ENCODE peak calls at places on chromosome 1, in six cellular contexts. One of them, this sample, is unnamed. For H3F3A, the result is how much of the 10 kb centered on the place peaks cover.

GRCh38 chr1:44113095-44113609 is 5.5 kb upstream of the KLF17 start:
- DNase-seq in SK-N-SH: no peak
- DNase-seq in PC-3: no peak
- DNase-seq in GM23248: no peak
- DNase-seq in GM23338: no peak
- DNase-seq in MM.1S: no peak
- DNase-seq in this sample: no peak

GRCh38 chr1:234342749-234343148 is 30.5 kb upstream of the COA6 start:
- DNase-seq in GM23248: no peak
- DNase-seq in GM23338: no peak
- DNase-seq in SK-N-SH: no peak
- DNase-seq in PC-3: no peak
- DNase-seq in MM.1S: no peak
- DNase-seq in this sample: no peak

GRCh38 chr1:173429517-173430477 is 47.3 kb upstream of the PRDX6 start:
- DNase-seq in SK-N-SH: no peak
- DNase-seq in MM.1S: peak
- DNase-seq in GM23338: peak
- DNase-seq in GM23248: peak
- DNase-seq in PC-3: peak
- DNase-seq in this sample: peak

GRCh38 chr1:145981299-145981600 is 15.1 kb downstream of the TXNIP start:
- DNase-seq in GM23338: no peak
- DNase-seq in GM23248: no peak
- DNase-seq in SK-N-SH: no peak
- DNase-seq in MM.1S: no peak
- DNase-seq in PC-3: no peak
- DNase-seq in this sample: no peak

GRCh38 chr1:21567241-21568005 is 58.2 kb downstream of the ALPL start:
- DNase-seq in PC-3: peak
- DNase-seq in GM23338: no peak
- DNase-seq in MM.1S: no peak
- DNase-seq in GM23248: peak
- DNase-seq in SK-N-SH: no peak
- DNase-seq in this sample: no peak

GRCh38 chr1:233665575-233666270 is 51.8 kb downstream of the KCNK1 start:
- DNase-seq in SK-N-SH: no peak
- DNase-seq in PC-3: no peak
- DNase-seq in GM23248: no peak
- DNase-seq in GM23338: no peak
- DNase-seq in MM.1S: no peak
- DNase-seq in this sample: no peak

GRCh38 chr1:61318319-61319125 is 236.2 kb downstream of the NFIA start:
- DNase-seq in GM23248: peak
- DNase-seq in MM.1S: peak
- DNase-seq in PC-3: peak
- DNase-seq in SK-N-SH: no peak
- DNase-seq in GM23338: no peak
- DNase-seq in this sample: no peak

GRCh38 chr1:214983126-214983869 is 99.2 kb upstream of the KCNK2 start:
- DNase-seq in GM23338: no peak
- DNase-seq in PC-3: peak
- DNase-seq in GM23248: peak
- DNase-seq in MM.1S: no peak
- DNase-seq in SK-N-SH: no peak
- DNase-seq in this sample: no peak

GRCh38 chr1:20183035-20183434 is 2.9 kb upstream of the UBXN10 start:
- DNase-seq in GM23338: no peak
- DNase-seq in PC-3: no peak
- DNase-seq in SK-N-SH: no peak
- DNase-seq in GM23248: no peak
- DNase-seq in MM.1S: no peak
- DNase-seq in this sample: no peak

GRCh38 chr1:236893626-236894545 is 98.8 kb downstream of the MTR start:
- DNase-seq in GM23338: no peak
- DNase-seq in GM23248: peak
- DNase-seq in PC-3: peak
- DNase-seq in MM.1S: no peak
- DNase-seq in SK-N-SH: peak
- DNase-seq in this sample: no peak

GRCh38 chr1:228335406-228336307 is 71.0 kb downstream of the TRIM11 start:
- DNase-seq in GM23248: no peak
- DNase-seq in PC-3: no peak
- DNase-seq in SK-N-SH: no peak
- DNase-seq in MM.1S: no peak
- DNase-seq in GM23338: no peak
- DNase-seq in this sample: no peak

GRCh38 chr1:41504126-41505035 is 19.9 kb upstream of the EDN2 start:
- DNase-seq in PC-3: peak
- DNase-seq in GM23338: no peak
- DNase-seq in MM.1S: peak
- DNase-seq in GM23248: peak
- DNase-seq in SK-N-SH: no peak
- DNase-seq in this sample: no peak

GRCh38 chr1:183318433-183318832 is 99.7 kb downstream of the NMNAT2 start:
- DNase-seq in GM23248: peak
- DNase-seq in MM.1S: no peak
- DNase-seq in SK-N-SH: no peak
- DNase-seq in PC-3: peak
- DNase-seq in GM23338: peak
- DNase-seq in this sample: peak

GRCh38 chr1:87104945-87105344 is 190.5 kb downstream of the HS2ST1 start:
- DNase-seq in SK-N-SH: no peak
- DNase-seq in PC-3: peak
- DNase-seq in GM23248: peak
- DNase-seq in GM23338: no peak
- DNase-seq in MM.1S: no peak
- DNase-seq in this sample: no peak

GRCh38 chr1:1616838-1617237 is 1.5 kb downstream of the MIB2 start:
- DNase-seq in SK-N-SH: no peak
- DNase-seq in MM.1S: no peak
- DNase-seq in GM23248: no peak
- DNase-seq in GM23338: no peak
- DNase-seq in PC-3: no peak
- DNase-seq in this sample: no peak

GRCh38 chr1:174998569-174999215 is 1.1 kb upstream of the CACYBP start:
- DNase-seq in MM.1S: peak
- DNase-seq in SK-N-SH: peak
- DNase-seq in PC-3: peak
- DNase-seq in GM23338: peak
- DNase-seq in GM23248: peak
- DNase-seq in this sample: peak

GRCh38 chr1:32045770-32046169 is 27.0 kb upstream of the TMEM39B start:
- DNase-seq in MM.1S: no peak
- DNase-seq in SK-N-SH: no peak
- DNase-seq in PC-3: no peak
- DNase-seq in GM23338: no peak
- DNase-seq in GM23248: no peak
- DNase-seq in this sample: no peak

GRCh38 chr1:23816361-23816760 is 8.9 kb downstream of the HMGCL start:
- DNase-seq in MM.1S: no peak
- DNase-seq in GM23338: no peak
- DNase-seq in SK-N-SH: no peak
- DNase-seq in GM23248: no peak
- DNase-seq in PC-3: no peak
- DNase-seq in this sample: no peak

GRCh38 chr1:165452336-165453130 is 7.6 kb upstream of the RXRG start:
- DNase-seq in GM23248: no peak
- DNase-seq in SK-N-SH: no peak
- DNase-seq in PC-3: no peak
- DNase-seq in MM.1S: no peak
- DNase-seq in GM23338: no peak
- DNase-seq in this sample: no peak

GRCh38 chr1:43993206-43993914 is 2.0 kb downstream of the CCDC24 start:
- DNase-seq in GM23338: no peak
- DNase-seq in MM.1S: no peak
- DNase-seq in SK-N-SH: no peak
- DNase-seq in GM23248: no peak
- DNase-seq in PC-3: no peak
- DNase-seq in this sample: no peak

GRCh38 chr1:15336866-15337265 is 72.8 kb upstream of the EFHD2 start:
- DNase-seq in SK-N-SH: no peak
- DNase-seq in PC-3: no peak
- DNase-seq in GM23338: no peak
- DNase-seq in GM23248: no peak
- DNase-seq in MM.1S: no peak
- DNase-seq in this sample: no peak

GRCh38 chr1:82646336-82646735 is 845.6 kb downstream of the ADGRL2 start:
- DNase-seq in SK-N-SH: no peak
- DNase-seq in GM23248: no peak
- DNase-seq in MM.1S: peak
- DNase-seq in PC-3: no peak
- DNase-seq in GM23338: peak
- DNase-seq in this sample: peak

GRCh38 chr1:226123591-226124471 is 61.3 kb downstream of the H3-3A start:
- DNase-seq in MM.1S: no peak
- DNase-seq in GM23338: no peak
- DNase-seq in PC-3: peak
- DNase-seq in SK-N-SH: peak
- DNase-seq in GM23248: peak
- DNase-seq in this sample: no peak

GRCh38 chr1:67945733-67946374 is 104.6 kb downstream of the DIRAS3 start:
- DNase-seq in PC-3: no peak
- DNase-seq in GM23338: no peak
- DNase-seq in SK-N-SH: peak
- DNase-seq in GM23248: no peak
- DNase-seq in MM.1S: no peak
- DNase-seq in this sample: no peak
- TF ChIP-seq EZH2phosphoT487 in PC-3: no peak
- TF ChIP-seq EZH2phosphoT487 in GM23338: no peak
- TF ChIP-seq EZH2phosphoT487 in SK-N-SH: no peak
- TF ChIP-seq EZH2phosphoT487 in GM23248: no peak
- TF ChIP-seq EZH2phosphoT487 in MM.1S: no peak
- TF ChIP-seq EZH2phosphoT487 in this sample: no peak

GRCh38 chr1:229694053-229694693 is 68.1 kb downstream of the URB2 start:
- DNase-seq in SK-N-SH: peak
- DNase-seq in PC-3: no peak
- DNase-seq in GM23338: peak
- DNase-seq in MM.1S: no peak
- DNase-seq in GM23248: peak
- DNase-seq in this sample: peak
- H3K4me3 ChIP-seq in SK-N-SH: no peak
- H3K4me3 ChIP-seq in PC-3: no peak
- H3K4me3 ChIP-seq in GM23338: no peak
- H3K4me3 ChIP-seq in MM.1S: no peak
- H3K4me3 ChIP-seq in GM23248: no peak
- H3K4me3 ChIP-seq in this sample: no peak

GRCh38 chr1:8427493-8427892 is 109.6 kb downstream of the SLC45A1 start:
- DNase-seq in SK-N-SH: no peak
- DNase-seq in GM23338: no peak
- DNase-seq in PC-3: no peak
- DNase-seq in GM23248: no peak
- DNase-seq in MM.1S: peak
- DNase-seq in this sample: no peak

GRCh38 chr1:8427986-8428385 is 110.1 kb downstream of the SLC45A1 start:
- DNase-seq in PC-3: no peak
- DNase-seq in SK-N-SH: no peak
- DNase-seq in GM23338: no peak
- DNase-seq in MM.1S: no peak
- DNase-seq in GM23248: no peak
- DNase-seq in this sample: no peak

GRCh38 chr1:8425781-8426161 is 107.9 kb downstream of the SLC45A1 start:
- DNase-seq in MM.1S: no peak
- DNase-seq in GM23338: no peak
- DNase-seq in PC-3: no peak
- DNase-seq in GM23248: no peak
- DNase-seq in SK-N-SH: no peak
- DNase-seq in this sample: no peak

GRCh38 chr1:8428441-8428840 is 110.5 kb downstream of the SLC45A1 start:
- DNase-seq in PC-3: no peak
- DNase-seq in MM.1S: no peak
- DNase-seq in SK-N-SH: no peak
- DNase-seq in GM23248: no peak
- DNase-seq in GM23338: no peak
- DNase-seq in this sample: no peak

GRCh38 chr1:8426996-8427395 is 109.1 kb downstream of the SLC45A1 start:
- DNase-seq in PC-3: no peak
- DNase-seq in GM23338: no peak
- DNase-seq in MM.1S: no peak
- DNase-seq in SK-N-SH: no peak
- DNase-seq in GM23248: no peak
- DNase-seq in this sample: no peak
- H3F3A ChIP-seq in PC-3: under half
- H3F3A ChIP-seq in GM23338: under half
- H3F3A ChIP-seq in MM.1S: under half
- H3F3A ChIP-seq in SK-N-SH: under half
- H3F3A ChIP-seq in GM23248: under half
- H3F3A ChIP-seq in this sample: under half

GRCh38 chr1:212512731-212513559 is 80.2 kb downstream of the NENF start:
- DNase-seq in GM23248: peak
- DNase-seq in GM23338: no peak
- DNase-seq in SK-N-SH: no peak
- DNase-seq in MM.1S: no peak
- DNase-seq in PC-3: peak
- DNase-seq in this sample: no peak

GRCh38 chr1:212514782-212515181 is 82.1 kb downstream of the NENF start:
- DNase-seq in SK-N-SH: peak
- DNase-seq in GM23338: peak
- DNase-seq in PC-3: no peak
- DNase-seq in MM.1S: no peak
- DNase-seq in GM23248: peak
- DNase-seq in this sample: peak

GRCh38 chr1:212513586-212513985 is 80.9 kb downstream of the NENF start:
- DNase-seq in GM23338: no peak
- DNase-seq in PC-3: no peak
- DNase-seq in SK-N-SH: no peak
- DNase-seq in MM.1S: no peak
- DNase-seq in GM23248: no peak
- DNase-seq in this sample: no peak

GRCh38 chr1:212514056-212514614 is 81.4 kb downstream of the NENF start:
- DNase-seq in GM23248: peak
- DNase-seq in GM23338: peak
- DNase-seq in MM.1S: no peak
- DNase-seq in PC-3: peak
- DNase-seq in SK-N-SH: no peak
- DNase-seq in this sample: no peak

DNA sequence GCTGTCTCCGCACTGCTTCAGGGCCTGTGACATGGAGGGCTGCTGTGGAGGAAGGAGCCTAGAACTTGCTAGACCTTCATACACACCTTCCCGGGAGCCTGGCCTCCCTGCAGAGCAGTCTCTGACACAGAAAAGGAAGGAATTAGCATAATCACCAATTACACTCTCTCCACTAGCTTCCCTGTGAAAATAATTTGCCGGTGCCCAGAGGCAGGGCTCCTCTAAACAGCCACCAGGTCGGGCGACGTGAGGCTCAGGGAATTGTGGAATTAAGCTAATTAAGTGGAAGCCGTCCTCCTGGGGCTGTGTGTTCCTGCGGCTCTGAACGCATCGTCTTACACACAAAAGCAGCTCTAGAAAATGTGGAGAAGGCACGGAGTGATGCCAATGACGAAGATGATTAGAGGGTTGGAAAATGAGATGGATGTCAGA is 82.6 kb downstream of the NENF start:
- DNase-seq in GM23248: no peak
- DNase-seq in GM23338: peak
- DNase-seq in MM.1S: no peak
- DNase-seq in PC-3: no peak
- DNase-seq in SK-N-SH: peak
- DNase-seq in this sample: peak
- TF ChIP-seq EZH2phosphoT487 in GM23248: no peak
- TF ChIP-seq EZH2phosphoT487 in GM23338: no peak
- TF ChIP-seq EZH2phosphoT487 in MM.1S: no peak
- TF ChIP-seq EZH2phosphoT487 in PC-3: no peak
- TF ChIP-seq EZH2phosphoT487 in SK-N-SH: no peak
- TF ChIP-seq EZH2phosphoT487 in this sample: no peak

GRCh38 chr1:98276514-98276913 is 355.7 kb upstream of the DPYD start:
- DNase-seq in MM.1S: no peak
- DNase-seq in GM23248: no peak
- DNase-seq in SK-N-SH: no peak
- DNase-seq in PC-3: peak
- DNase-seq in GM23338: peak
- DNase-seq in this sample: no peak
- H3K4me3 ChIP-seq in MM.1S: no peak
- H3K4me3 ChIP-seq in GM23248: no peak
- H3K4me3 ChIP-seq in SK-N-SH: no peak
- H3K4me3 ChIP-seq in PC-3: no peak
- H3K4me3 ChIP-seq in GM23338: no peak
- H3K4me3 ChIP-seq in this sample: no peak